ENCODE peak calls at places on chromosomes 6 and 20, in six cellular contexts. C is neural crest cell; N is HFFc6; S is CD8-positive, alpha-beta T cell; Y is osteocyte; Q is fibroblast of mammary gland. W is an unnamed sample.

GRCh38 chr20:18272451-18272850 is 15.9 kb upstream of the ZNF133 start:
- DNase-seq in N (peak), C (no peak), Y (no peak), S (no peak), Q (peak), W (no peak)

GRCh38 chr6:141685416-141685815 is 447.3 kb upstream of the GJE1 start:
- DNase-seq in C (no peak), N (no peak), S (no peak), Y (no peak), Q (peak), W (no peak)

GRCh38 chr6:111573892-111574800 is 31.5 kb downstream of the TRAF3IP2 start:
- DNase-seq in Y (no peak), C (no peak), Q (peak), S (no peak), N (peak), W (no peak)

GRCh38 chr20:62046431-62046830 is 19.2 kb downstream of the TAF4 start:
- DNase-seq in N (no peak), Q (no peak), S (no peak), C (no peak), Y (no peak), W (no peak)

GRCh38 chr6:113763883-113764282 is 93.3 kb upstream of the MARCKS start:
- DNase-seq in N (peak), Q (peak), S (no peak), C (no peak), Y (no peak), W (no peak)

GRCh38 chr20:47181056-47181862 is 175.2 kb downstream of the ZMYND8 start:
- DNase-seq in C (no peak), N (peak), Q (peak), Y (no peak), S (no peak), W (no peak)

GRCh38 chr20:47568019-47568418 is 66.3 kb downstream of the NCOA3 start:
- DNase-seq in C (no peak), Y (no peak), Q (peak), S (no peak), N (peak), W (no peak)

GRCh38 chr6:117547688-117548621 is 54.4 kb downstream of the GOPC start:
- DNase-seq in N (no peak), Y (no peak), Q (peak), S (peak), C (no peak), W (peak)

GRCh38 chr6:152552616-152553209 is 84.4 kb downstream of the SYNE1 start:
- DNase-seq in N (peak), C (peak), S (peak), Q (peak), Y (no peak), W (peak)

GRCh38 chr20:7843613-7844012 is 96.6 kb downstream of the HAO1 start:
- DNase-seq in C (no peak), S (no peak), N (no peak), Y (no peak), Q (peak), W (no peak)

GRCh38 chr6:11393713-11394627 is 143.6 kb upstream of the TMEM170B start:
- DNase-seq in N (peak), C (no peak), S (no peak), Y (no peak), Q (no peak), W (no peak)

GRCh38 chr6:5981274-5982026 is 25.3 kb downstream of the NRN1 start:
- DNase-seq in Y (no peak), C (no peak), N (peak), Q (peak), S (no peak), W (no peak)

GRCh38 chr6:38603966-38604365 is 35.8 kb downstream of the BTBD9 start:
- DNase-seq in N (peak), Y (no peak), S (no peak), C (no peak), Q (peak), W (no peak)

GRCh38 chr6:15430181-15430580 is 184.3 kb downstream of the JARID2 start:
- DNase-seq in C (no peak), S (no peak), Y (no peak), N (no peak), Q (no peak), W (no peak)

GRCh38 chr6:170378502-170378901 is 71.9 kb downstream of the FAM120B start:
- DNase-seq in Q (no peak), Y (no peak), N (no peak), C (no peak), S (peak), W (no peak)

GRCh38 chr20:47314647-47315338 is 41.7 kb downstream of the ZMYND8 start:
- DNase-seq in N (no peak), C (no peak), S (no peak), Q (no peak), Y (no peak), W (no peak)

GRCh38 chr20:44001667-44002596 is 87.3 kb downstream of the TOX2 start:
- DNase-seq in Y (no peak), C (no peak), Q (no peak), N (no peak), S (no peak), W (no peak)

GRCh38 chr20:50992733-50993457 is 30.0 kb downstream of the KCNG1 start:
- DNase-seq in C (peak), S (no peak), Y (no peak), Q (peak), N (peak), W (no peak)

GRCh38 chr20:62274332-62275262 is 28.2 kb upstream of the ADRM1 start:
- DNase-seq in Q (no peak), Y (no peak), C (no peak), N (no peak), S (no peak), W (no peak)

GRCh38 chr6:346389-347030 is 45.0 kb upstream of the IRF4 start:
- DNase-seq in S (no peak), C (no peak), Q (peak), N (no peak), Y (no peak), W (no peak)

GRCh38 chr6:147677647-147678046 is 169.2 kb downstream of the SAMD5 start:
- DNase-seq in Y (no peak), N (no peak), S (no peak), C (no peak), Q (no peak), W (no peak)

GRCh38 chr6:119742188-119742803 is 392.7 kb upstream of the MAN1A1 start:
- DNase-seq in S (peak), Y (no peak), C (peak), N (no peak), Q (peak), W (peak)

GRCh38 chr6:13469688-13470087 is 17.7 kb downstream of the GFOD1 start:
- DNase-seq in Q (peak), Y (no peak), S (no peak), N (no peak), C (no peak), W (no peak)

GRCh38 chr6:20188630-20189075 is 23.6 kb downstream of the MBOAT1 start:
- DNase-seq in Q (no peak), N (no peak), S (no peak), C (no peak), Y (no peak), W (no peak)

GRCh38 chr6:138824482-138825134 is 28.7 kb downstream of the ECT2L start:
- DNase-seq in Q (peak), N (no peak), C (no peak), S (no peak), Y (no peak), W (no peak)

GRCh38 chr6:4962905-4963304 is 40.9 kb downstream of the RPP40 start:
- DNase-seq in Q (no peak), N (no peak), Y (no peak), S (no peak), C (no peak), W (no peak)

GRCh38 chr6:2659882-2660281 is 90.8 kb downstream of the MYLK4 start:
- DNase-seq in N (no peak), C (no peak), Q (peak), S (no peak), Y (no peak), W (no peak)

GRCh38 chr20:53926428-53927028 is 143.9 kb downstream of the BCAS1 start:
- DNase-seq in Q (peak), Y (no peak), N (peak), S (no peak), C (no peak), W (no peak)

GRCh38 chr20:1539816-1540215 is 17.7 kb downstream of the SIRPD start:
- DNase-seq in Y (no peak), N (no peak), C (no peak), S (no peak), Q (no peak), W (no peak)

GRCh38 chr20:63475209-63475608 is 2.8 kb upstream of the KCNQ2 start:
- DNase-seq in C (no peak), S (no peak), N (peak), Q (peak), Y (no peak), W (no peak)

GRCh38 chr6:33744001-33744848 is 2.5 kb downstream of the IP6K3 start:
- DNase-seq in S (peak), N (peak), C (peak), Y (peak), Q (peak), W (peak)

GRCh38 chr20:6164421-6165341 is 41.9 kb upstream of the FERMT1 start:
- DNase-seq in C (no peak), N (no peak), S (no peak), Q (peak), Y (no peak), W (no peak)

GRCh38 chr20:36117638-36118037 is 36.9 kb upstream of the EPB41L1 start:
- DNase-seq in C (no peak), S (no peak), N (no peak), Q (no peak), Y (no peak), W (no peak)

DNA sequence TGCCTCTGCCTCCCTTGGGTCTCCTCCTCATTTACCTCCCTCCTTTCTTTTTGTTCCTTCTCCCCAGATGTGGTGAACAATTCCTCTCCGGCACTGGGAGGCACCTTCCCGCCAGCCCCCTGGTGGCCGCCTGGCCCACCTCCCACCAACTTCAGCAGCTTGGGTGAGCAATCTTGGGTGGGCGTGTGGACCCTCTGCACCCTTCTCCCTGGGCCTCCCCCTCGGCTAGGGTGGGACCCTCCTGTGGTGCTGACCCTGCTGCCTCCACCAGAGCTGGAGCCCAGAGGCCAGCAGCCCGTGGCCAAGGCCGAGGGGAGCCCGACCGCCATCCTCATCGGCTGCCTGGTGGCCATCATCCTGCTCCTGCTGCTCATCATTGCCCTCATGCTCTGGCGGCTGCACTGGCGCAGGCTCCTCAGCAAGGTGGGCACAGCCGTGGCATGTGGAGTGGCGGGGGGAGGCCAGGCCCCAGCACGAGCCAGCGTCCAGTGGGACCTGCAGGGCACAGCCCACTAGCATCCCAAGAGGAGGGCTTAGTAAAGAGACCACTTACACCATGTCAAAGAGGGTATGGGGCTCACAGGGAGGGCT is 8.8 kb downstream of the DDR1 start:
- DNase-seq in N (no peak), Y (no peak), Q (no peak), S (no peak), C (no peak), W (no peak)
- TF ChIP-seq CTCF in N (peak), Y (no peak), Q (no peak), S (no peak), C (peak), W (no peak)

GRCh38 chr6:116511424-116512131 is at the start of gene CALHM5:
- DNase-seq in C (no peak), Y (no peak), N (peak), S (no peak), Q (peak), W (no peak)
- TF ChIP-seq CTCF in C (peak), Y (peak), N (peak), S (no peak), Q (peak), W (no peak)

GRCh38 chr6:73248192-73248898 is 14.7 kb downstream of the KHDC1 start:
- DNase-seq in Y (no peak), C (no peak), S (no peak), Q (no peak), N (no peak), W (no peak)
- TF ChIP-seq CTCF in Y (no peak), C (no peak), S (no peak), Q (no peak), N (no peak), W (no peak)

DNA sequence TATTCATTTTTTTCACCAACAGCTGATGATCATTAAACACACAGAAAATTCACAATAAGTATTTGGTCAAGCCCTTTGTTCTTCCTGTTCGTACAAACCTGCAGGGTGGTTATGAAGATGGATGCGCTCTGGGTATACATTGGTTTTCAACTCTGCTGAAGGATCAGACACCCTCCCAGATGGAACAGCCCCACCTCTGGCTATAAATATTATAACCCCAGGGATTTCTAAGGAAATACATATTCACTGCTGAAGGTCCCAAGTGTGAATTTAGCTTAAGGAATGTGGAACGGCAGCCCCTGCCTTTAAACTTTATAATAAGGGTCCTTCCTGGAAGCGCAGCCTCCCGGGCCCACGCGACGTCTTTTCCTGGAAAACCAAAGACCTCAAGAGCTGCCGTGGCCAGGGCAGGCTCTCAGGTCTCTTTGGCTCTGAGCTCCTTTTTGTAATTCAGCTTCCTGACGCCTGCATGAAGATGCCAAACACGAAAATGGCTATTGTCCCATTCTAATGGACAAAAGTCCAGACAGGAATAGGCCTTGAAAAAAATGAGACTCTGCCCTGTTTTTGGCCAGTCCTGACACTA is 172.4 kb upstream of the SSTR4 start:
- DNase-seq in C (no peak), S (no peak), N (no peak), Y (no peak), Q (no peak), W (no peak)
- TF ChIP-seq CTCF in C (no peak), S (no peak), N (no peak), Y (peak), Q (no peak), W (no peak)